ENCODE peak calls at places on chromosomes 6 and 20, in ten cellular contexts. Q is right lobe of liver, J is neural crest cell, R is AG10803, F is Panc1, U is AG09319, B is GM10248, P is left ventricle myocardium inferior, X is colonic mucosa, V is GM12864. K is an unnamed sample.

GRCh38 chr6:99458319-99458718 is 33.2 kb upstream of the PNISR start:
- DNase-seq in Q (no peak), J (no peak), R (peak), F (no peak), U (no peak), B (no peak), P (no peak), X (no peak), V (peak), K (no peak)

GRCh38 chr20:37524859-37525708 is 2.6 kb downstream of the BLCAP start:
- DNase-seq in Q (no peak), J (no peak), R (peak), F (no peak), U (no peak), B (no peak), P (no peak), X (no peak), V (no peak), K (no peak)

GRCh38 chr20:3753098-3753497 is 14.5 kb downstream of the ADISSP start:
- DNase-seq in Q (no peak), J (peak), R (peak), F (no peak), U (peak), B (peak), P (no peak), X (peak), V (peak), K (peak)

GRCh38 chr6:13302291-13302690 is 26.0 kb downstream of the TBC1D7 start:
- DNase-seq in Q (no peak), J (no peak), R (peak), F (no peak), U (no peak), B (no peak), P (no peak), X (no peak), V (no peak), K (no peak)

GRCh38 chr20:50190251-50191064 is at the start of gene CEBPB:
- DNase-seq in Q (peak), J (peak), R (peak), F (no peak), U (peak), B (peak), P (peak), X (peak), V (no peak), K (peak)

GRCh38 chr20:29079769-29080690 is 2177.4 kb upstream of the DEFB115 start:
- DNase-seq in Q (no peak), J (no peak), R (peak), F (peak), U (no peak), B (no peak), P (no peak), X (peak), V (no peak), K (no peak)

GRCh38 chr6:12785301-12785700 is 68.7 kb downstream of the PHACTR1 start:
- DNase-seq in Q (no peak), J (no peak), R (no peak), F (no peak), U (no peak), B (no peak), P (no peak), X (no peak), V (no peak), K (no peak)

GRCh38 chr20:1334761-1335160 is 5.8 kb upstream of the SDCBP2 start:
- DNase-seq in Q (no peak), J (no peak), R (no peak), F (no peak), U (no peak), B (no peak), P (no peak), X (no peak), V (no peak), K (no peak)

GRCh38 chr6:1103945-1104623 is 207.8 kb upstream of the FOXQ1 start:
- DNase-seq in Q (no peak), J (no peak), R (no peak), F (no peak), U (no peak), B (no peak), P (no peak), X (no peak), V (no peak), K (no peak)

GRCh38 chr20:61482425-61482887 is 230.4 kb downstream of the CDH4 start:
- DNase-seq in Q (no peak), J (no peak), R (no peak), F (no peak), U (no peak), B (no peak), P (no peak), X (no peak), V (no peak), K (no peak)

GRCh38 chr6:26045939-26046368 is 41.3 kb upstream of the HFE start:
- DNase-seq in Q (no peak), J (no peak), R (no peak), F (no peak), U (no peak), B (no peak), P (no peak), X (no peak), V (no peak), K (no peak)

GRCh38 chr6:130903007-130903406 is 75.8 kb downstream of the SMLR1 start:
- DNase-seq in Q (no peak), J (no peak), R (no peak), F (no peak), U (no peak), B (no peak), P (no peak), X (no peak), V (no peak), K (no peak)

GRCh38 chr20:5471368-5471767 is 154.6 kb upstream of the PROKR2 start:
- DNase-seq in Q (no peak), J (no peak), R (no peak), F (no peak), U (no peak), B (no peak), P (no peak), X (no peak), V (no peak), K (no peak)

GRCh38 chr6:35372633-35373032 is 30.3 kb downstream of the PPARD start:
- DNase-seq in Q (no peak), J (no peak), R (no peak), F (no peak), U (no peak), B (no peak), P (no peak), X (no peak), V (no peak), K (no peak)

GRCh38 chr20:1299522-1299921 is 29.4 kb downstream of the SDCBP2 start:
- DNase-seq in Q (no peak), J (no peak), R (no peak), F (no peak), U (no peak), B (peak), P (no peak), X (peak), V (no peak), K (no peak)

GRCh38 chr20:32416206-32416605 is 58.1 kb downstream of the ASXL1 start:
- DNase-seq in Q (no peak), J (no peak), R (no peak), F (no peak), U (no peak), B (no peak), P (no peak), X (no peak), V (no peak), K (no peak)

GRCh38 chr6:167211870-167212715 is 54.3 kb upstream of the GPR31 start:
- DNase-seq in Q (no peak), J (no peak), R (no peak), F (no peak), U (no peak), B (no peak), P (no peak), X (no peak), V (no peak), K (no peak)

GRCh38 chr6:12173670-12174069 is 116.5 kb upstream of the EDN1 start:
- DNase-seq in Q (no peak), J (no peak), R (no peak), F (no peak), U (no peak), B (no peak), P (no peak), X (no peak), V (no peak), K (no peak)

GRCh38 chr20:1422756-1423155 is 29.9 kb upstream of the FKBP1A start:
- DNase-seq in Q (no peak), J (no peak), R (no peak), F (no peak), U (no peak), B (no peak), P (no peak), X (no peak), V (no peak), K (no peak)

GRCh38 chr20:5642155-5642981 is 107.8 kb upstream of the SHLD1 start:
- DNase-seq in Q (no peak), J (no peak), R (peak), F (no peak), U (peak), B (no peak), P (peak), X (peak), V (no peak), K (peak)

GRCh38 chr20:9353916-9354276 is 160.5 kb upstream of the LAMP5 start:
- DNase-seq in Q (no peak), J (no peak), R (peak), F (no peak), U (peak), B (no peak), P (no peak), X (no peak), V (no peak), K (no peak)

GRCh38 chr20:20806121-20806820 is 93.8 kb upstream of the RALGAPA2 start:
- DNase-seq in Q (no peak), J (no peak), R (no peak), F (no peak), U (no peak), B (no peak), P (no peak), X (no peak), V (no peak), K (no peak)

GRCh38 chr20:63087236-63087871 is 80.6 kb upstream of the BHLHE23 start:
- DNase-seq in Q (peak), J (no peak), R (no peak), F (no peak), U (no peak), B (no peak), P (peak), X (no peak), V (no peak), K (peak)

GRCh38 chr20:61997372-61997771 is 68.3 kb downstream of the TAF4 start:
- DNase-seq in Q (no peak), J (no peak), R (no peak), F (no peak), U (no peak), B (no peak), P (no peak), X (no peak), V (no peak), K (no peak)

GRCh38 chr6:9370480-9370879 is 935.1 kb upstream of the SLC35B3 start:
- DNase-seq in Q (no peak), J (no peak), R (no peak), F (no peak), U (no peak), B (no peak), P (no peak), X (no peak), V (no peak), K (no peak)

GRCh38 chr6:78781001-78781400 is 86.3 kb upstream of the IRAK1BP1 start:
- DNase-seq in Q (no peak), J (no peak), R (no peak), F (no peak), U (no peak), B (no peak), P (no peak), X (no peak), V (no peak), K (no peak)

GRCh38 chr6:112665114-112665513 is 318.0 kb downstream of the RFPL4B start:
- DNase-seq in Q (no peak), J (no peak), R (peak), F (no peak), U (no peak), B (no peak), P (no peak), X (no peak), V (no peak), K (no peak)

GRCh38 chr20:50892394-50892793 is 38.8 kb downstream of the ADNP start:
- DNase-seq in Q (no peak), J (no peak), R (no peak), F (no peak), U (no peak), B (no peak), P (no peak), X (no peak), V (no peak), K (no peak)

GRCh38 chr6:8195040-8195713 is 92.8 kb upstream of the EEF1E1 start:
- DNase-seq in Q (no peak), J (no peak), R (no peak), F (no peak), U (no peak), B (no peak), P (no peak), X (no peak), V (no peak), K (no peak)

GRCh38 chr20:38209736-38210405 is 44.8 kb upstream of the TGM2 start:
- DNase-seq in Q (no peak), J (no peak), R (no peak), F (no peak), U (no peak), B (no peak), P (no peak), X (no peak), V (no peak), K (peak)

DNA sequence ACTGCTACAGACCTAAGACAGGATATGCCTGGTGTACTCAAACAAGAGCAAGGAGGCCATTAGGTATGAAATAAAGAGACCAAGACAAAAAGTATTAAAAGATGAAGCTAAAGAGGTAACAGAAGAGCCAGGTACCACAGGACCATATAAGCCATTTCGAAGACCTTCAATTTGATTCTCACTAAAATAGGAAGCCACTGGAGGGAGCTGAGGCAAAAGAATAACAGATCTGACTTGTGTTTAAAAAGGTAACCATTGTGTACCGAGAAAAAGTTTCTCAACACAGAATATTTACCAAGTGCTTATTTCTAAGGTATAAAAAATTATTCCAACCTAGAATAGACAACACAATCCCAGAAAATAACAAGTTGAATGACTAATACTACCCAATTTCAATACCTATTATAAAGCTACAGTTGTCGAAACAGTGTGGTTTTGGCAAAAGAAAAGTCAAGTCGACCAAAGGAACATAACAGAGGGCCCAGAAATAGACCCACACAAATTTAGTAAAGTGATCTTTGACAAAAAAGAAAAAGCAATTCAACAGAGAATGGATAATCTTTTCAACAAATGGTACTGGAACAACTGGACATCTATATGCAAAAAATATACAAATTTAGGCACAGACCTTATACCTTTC is 125.3 kb upstream of the DST start:
- DNase-seq in Q (no peak), J (no peak), R (no peak), F (no peak), U (no peak), B (no peak), P (no peak), X (no peak), V (no peak), K (no peak)
- TF ChIP-seq CTCF in Q (no peak), J (no peak), R (peak), F (peak), U (no peak), B (no peak), P (peak), X (no peak), V (no peak), K (no peak)

GRCh38 chr6:151675746-151676459 is 131.6 kb upstream of the ESR1 start:
- DNase-seq in Q (peak), J (peak), R (no peak), F (no peak), U (no peak), B (peak), P (no peak), X (peak), V (no peak), K (no peak)
- TF ChIP-seq CTCF in Q (peak), J (peak), R (peak), F (peak), U (peak), B (peak), P (peak), X (peak), V (peak), K (peak)

DNA sequence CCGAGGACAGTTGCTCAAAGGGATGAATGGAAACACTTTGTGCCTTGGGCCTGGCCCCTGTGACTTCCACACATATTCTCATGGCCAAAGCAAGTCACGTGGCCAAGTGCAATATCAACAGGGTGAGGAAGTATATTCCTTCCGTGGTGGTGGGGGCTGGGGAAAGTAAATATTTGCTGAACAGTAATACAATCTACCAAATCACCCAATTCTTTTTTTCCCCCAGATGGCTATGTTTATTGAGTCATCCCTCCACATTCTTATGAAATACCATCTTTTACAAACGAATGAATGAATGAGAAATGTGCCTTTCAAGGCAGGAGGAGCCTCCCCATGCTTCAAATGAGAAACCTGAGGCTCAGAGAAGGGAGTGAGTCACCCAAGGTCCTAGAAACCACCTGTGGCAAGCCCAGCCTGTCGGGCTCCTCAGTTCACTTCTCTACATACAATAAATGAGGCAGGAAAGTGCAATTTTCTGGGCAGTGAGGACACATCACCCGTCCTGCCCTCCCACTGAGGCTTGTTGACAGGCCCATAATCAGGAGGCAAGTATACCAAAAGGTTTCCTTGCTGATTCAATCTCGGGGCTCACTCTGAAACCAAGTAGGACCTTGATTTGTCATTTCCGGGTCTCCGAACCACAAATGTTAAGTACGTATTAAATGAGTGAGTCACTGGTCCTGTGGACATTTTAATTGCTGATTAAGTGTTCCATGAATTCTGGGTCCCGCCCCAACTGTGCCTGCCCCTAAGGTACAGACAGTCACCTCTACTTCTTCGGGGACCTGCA is 25.3 kb upstream of the TOP1 start:
- DNase-seq in Q (peak), J (no peak), R (peak), F (peak), U (peak), B (no peak), P (peak), X (peak), V (no peak), K (peak)
- TF ChIP-seq CTCF in Q (no peak), J (no peak), R (no peak), F (no peak), U (no peak), B (no peak), P (no peak), X (no peak), V (no peak), K (no peak)

DNA sequence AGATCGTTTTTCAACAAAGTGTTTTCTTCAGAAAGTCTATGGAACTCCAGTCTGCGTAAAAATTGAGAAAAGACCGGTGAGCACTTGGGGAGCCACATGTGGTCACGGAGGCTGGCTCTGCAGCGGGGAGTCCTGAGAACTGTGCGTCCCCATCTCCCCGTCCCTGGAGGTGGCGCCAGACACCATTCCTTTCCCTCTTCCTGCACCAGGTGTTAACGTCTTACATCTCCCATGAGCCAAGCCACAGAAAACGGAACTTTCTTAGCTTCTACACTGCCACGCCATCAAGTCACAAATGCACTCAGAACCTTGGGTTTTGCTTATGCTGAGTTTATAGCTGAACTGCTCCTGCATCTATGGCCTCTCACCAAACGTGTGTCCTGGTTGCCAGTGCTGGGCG is 62.6 kb downstream of the GINS1 start:
- DNase-seq in Q (peak), J (no peak), R (no peak), F (peak), U (no peak), B (peak), P (no peak), X (peak), V (peak), K (no peak)
- TF ChIP-seq CTCF in Q (peak), J (peak), R (peak), F (no peak), U (peak), B (peak), P (peak), X (peak), V (peak), K (no peak)

GRCh38 chr6:145137425-145137824 is 597.9 kb downstream of the EPM2A start:
- DNase-seq in Q (no peak), J (no peak), R (peak), F (no peak), U (peak), B (no peak), P (no peak), X (no peak), V (no peak), K (no peak)
- TF ChIP-seq CTCF in Q (peak), J (peak), R (peak), F (peak), U (peak), B (no peak), P (peak), X (no peak), V (no peak), K (no peak)

GRCh38 chr6:159313023-159313422 is 143.8 kb downstream of the FNDC1 start:
- DNase-seq in Q (no peak), J (no peak), R (no peak), F (no peak), U (no peak), B (no peak), P (no peak), X (no peak), V (no peak), K (no peak)
- TF ChIP-seq CTCF in Q (no peak), J (no peak), R (no peak), F (no peak), U (no peak), B (no peak), P (no peak), X (no peak), V (no peak), K (no peak)

GRCh38 chr6:168709440-168709839 is 268.5 kb downstream of the SMOC2 start:
- DNase-seq in Q (no peak), J (no peak), R (no peak), F (no peak), U (no peak), B (no peak), P (no peak), X (no peak), V (no peak), K (no peak)

GRCh38 chr6:168709991-168710390 is 269.0 kb downstream of the SMOC2 start:
- DNase-seq in Q (no peak), J (no peak), R (no peak), F (no peak), U (no peak), B (no peak), P (no peak), X (no peak), V (no peak), K (no peak)

GRCh38 chr6:168711666-168712300 is 270.8 kb downstream of the SMOC2 start:
- DNase-seq in Q (no peak), J (no peak), R (no peak), F (no peak), U (no peak), B (no peak), P (no peak), X (no peak), V (no peak), K (no peak)

GRCh38 chr6:168713013-168713412 is 272.0 kb downstream of the SMOC2 start:
- DNase-seq in Q (no peak), J (no peak), R (no peak), F (no peak), U (no peak), B (no peak), P (no peak), X (no peak), V (no peak), K (no peak)

DNA sequence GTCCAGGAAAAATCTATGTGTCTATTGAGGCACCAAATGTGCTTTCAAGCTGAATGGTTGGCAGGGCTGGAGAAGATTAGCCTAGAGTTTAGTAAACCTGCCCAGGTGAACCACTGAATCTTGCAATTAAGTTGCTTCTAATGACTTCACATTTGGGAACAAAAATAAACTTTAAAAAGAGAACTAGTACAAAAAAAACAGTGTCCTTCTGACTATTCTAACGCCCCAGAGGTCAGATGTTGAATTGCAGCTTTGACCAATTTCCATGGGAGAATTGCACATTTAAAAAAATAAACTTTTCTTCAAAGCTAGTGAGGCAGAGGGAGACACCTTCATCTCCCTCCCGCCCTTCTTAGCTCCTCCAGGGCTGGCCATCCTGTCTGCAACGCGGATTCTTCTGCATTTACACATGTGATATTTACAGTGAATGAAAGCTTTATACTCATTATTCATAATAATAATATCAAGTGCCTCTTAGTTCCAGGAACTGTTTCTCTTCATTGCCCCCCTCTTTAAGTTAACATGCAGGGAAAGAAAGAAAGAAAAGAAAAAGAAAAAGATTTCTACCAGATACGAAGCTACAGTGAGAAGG is 270.2 kb downstream of the SMOC2 start:
- DNase-seq in Q (no peak), J (no peak), R (no peak), F (no peak), U (no peak), B (no peak), P (no peak), X (no peak), V (no peak), K (no peak)
- TF ChIP-seq CTCF in Q (peak), J (peak), R (peak), F (peak), U (no peak), B (no peak), P (peak), X (peak), V (peak), K (peak)

K was measured in CD14-positive monocyte.